ENCODE peak calls at places on chromosomes 7 and 10, in six cellular contexts. D is left ventricle myocardium superior; P is RPMI8226; G is myocyte; A is GM20000; C is activated CD4-positive, alpha-beta T cell treated with anti-CD3 and anti-CD28 coated beads for 24 hours. O is an unnamed sample.
A peak's percentile ranks its signal among the peaks of the same experiment; 100 is the strongest.

GRCh38 chr10:28674782-28675181 is 2.5 kb upstream of the BAMBI start:
- DNase-seq in D (no peak), P (no peak), G (no peak), A (no peak), C (no peak), O (no peak)

GRCh38 chr10:29955308-29955935 is 104.0 kb downstream of the JCAD start:
- DNase-seq in D (no peak), P (no peak), G (no peak), A (no peak), C (no peak), O (no peak)

GRCh38 chr7:45980181-45980905 is 59.3 kb upstream of the IGFBP3 start:
- DNase-seq in D (no peak), P (no peak), G (no peak), A (no peak), C (no peak), O (no peak)

GRCh38 chr10:116336866-116337265 is 12.6 kb downstream of the CCDC172 start:
- DNase-seq in D (no peak), P (no peak), G (no peak), A (no peak), C (no peak), O (no peak)

GRCh38 chr10:16965740-16966447 is 148.7 kb upstream of the RSU1 start:
- DNase-seq in D (no peak), P (no peak), G (peak; percentile 98), A (no peak), C (no peak), O (no peak)

GRCh38 chr10:34323197-34323596 is 491.9 kb downstream of the PARD3 start:
- DNase-seq in D (no peak), P (no peak), G (peak; percentile 53), A (no peak), C (no peak), O (no peak)

GRCh38 chr7:118183254-118183585 is 744 bp upstream of the LSM8 start:
- DNase-seq in D (no peak), P (peak; percentile 23), G (no peak), A (peak; percentile 4), C (no peak), O (peak; percentile 16)

GRCh38 chr10:72335394-72336258 is 19.1 kb downstream of the DNAJB12 start:
- DNase-seq in D (peak; percentile 81), P (peak; percentile 89), G (peak; percentile 97), A (peak; percentile 66), C (no peak), O (peak; percentile 81)

GRCh38 chr7:132422502-132423101 is 153.7 kb downstream of the PLXNA4 start:
- DNase-seq in D (no peak), P (no peak), G (no peak), A (no peak), C (no peak), O (no peak)

GRCh38 chr7:134290286-134290685 is 26.4 kb downstream of the SLC35B4 start:
- DNase-seq in D (no peak), P (no peak), G (peak; percentile 78), A (no peak), C (no peak), O (no peak)

GRCh38 chr7:69457912-69458491 is 140.3 kb upstream of the AUTS2 start:
- DNase-seq in D (peak; percentile 75), P (no peak), G (no peak), A (no peak), C (no peak), O (no peak)

GRCh38 chr10:43683451-43684197 is 34.9 kb upstream of the ZNF32 start:
- DNase-seq in D (no peak), P (peak; percentile 6), G (no peak), A (peak; percentile 56), C (no peak), O (no peak)

GRCh38 chr10:112584276-112584675 is 137.3 kb downstream of the VTI1A start:
- DNase-seq in D (no peak), P (no peak), G (no peak), A (no peak), C (no peak), O (no peak)

GRCh38 chr7:133315332-133316040 is 62.6 kb downstream of the EXOC4 start:
- DNase-seq in D (no peak), P (no peak), G (peak; percentile 40), A (no peak), C (no peak), O (no peak)

GRCh38 chr10:101752241-101752640 is 23.7 kb downstream of the FGF8 start:
- DNase-seq in D (no peak), P (no peak), G (no peak), A (no peak), C (no peak), O (no peak)

GRCh38 chr10:11293332-11293731 is 275.7 kb downstream of the CELF2 start:
- DNase-seq in D (no peak), P (no peak), G (no peak), A (no peak), C (no peak), O (no peak)

GRCh38 chr7:3164363-3164762 is 120.7 kb upstream of the CARD11 start:
- DNase-seq in D (peak; percentile 36), P (no peak), G (no peak), A (no peak), C (no peak), O (no peak)

GRCh38 chr10:78852856-78853255 is 215.9 kb upstream of the ZMIZ1 start:
- DNase-seq in D (no peak), P (peak; percentile 4), G (no peak), A (peak; percentile 25), C (no peak), O (no peak)

GRCh38 chr10:68560201-68560915 is at the start of gene TET1:
- DNase-seq in D (peak; percentile 59), P (peak; percentile 33), G (peak; percentile 73), A (peak; percentile 66), C (no peak), O (no peak)

GRCh38 chr7:80942261-80943041 is 23.6 kb upstream of the SEMA3C start:
- DNase-seq in D (peak; percentile 53), P (peak; percentile 62), G (peak; percentile 97), A (no peak), C (no peak), O (no peak)

GRCh38 chr10:88490216-88490980 is 92.7 kb downstream of the RNLS start:
- DNase-seq in D (no peak), P (no peak), G (no peak), A (no peak), C (no peak), O (no peak)

GRCh38 chr7:98551541-98552273 is 65.4 kb upstream of the NPTX2 start:
- DNase-seq in D (no peak), P (no peak), G (no peak), A (no peak), C (no peak), O (no peak)

GRCh38 chr10:7593068-7593467 is 73.7 kb downstream of the ITIH5 start:
- DNase-seq in D (peak; percentile 71), P (no peak), G (no peak), A (no peak), C (no peak), O (no peak)

GRCh38 chr7:30433082-30433481 is 45.5 kb downstream of the NOD1 start:
- DNase-seq in D (peak; percentile 66), P (peak; percentile 86), G (peak; percentile 36), A (no peak), C (no peak), O (no peak)

GRCh38 chr10:44010873-44011602 is 362.4 kb upstream of the ZNF32 start:
- DNase-seq in D (peak; percentile 52), P (peak; percentile 81), G (no peak), A (peak; percentile 72), C (no peak), O (peak; percentile 78)

GRCh38 chr7:64870656-64871055 is 32.4 kb upstream of the ZNF273 start:
- DNase-seq in D (no peak), P (no peak), G (no peak), A (no peak), C (no peak), O (no peak)

GRCh38 chr10:105041956-105042355 is 400.9 kb downstream of the SORCS3 start:
- DNase-seq in D (no peak), P (no peak), G (no peak), A (no peak), C (no peak), O (no peak)

GRCh38 chr10:70396140-70396539 is 7.8 kb upstream of the EIF4EBP2 start:
- DNase-seq in D (no peak), P (no peak), G (no peak), A (no peak), C (no peak), O (no peak)

GRCh38 chr7:78587443-78588044 is 789.0 kb downstream of the PHTF2 start:
- DNase-seq in D (no peak), P (peak; percentile 42), G (peak; percentile 58), A (no peak), C (no peak), O (no peak)

GRCh38 chr7:48084727-48085432 is 4.2 kb upstream of the UPP1 start:
- DNase-seq in D (peak; percentile 57), P (peak; percentile 76), G (peak; percentile 100), A (peak; percentile 78), C (peak; percentile 54), O (peak; percentile 72)

GRCh38 chr10:121327727-121328126 is 270.5 kb downstream of the FGFR2 start:
- DNase-seq in D (no peak), P (no peak), G (no peak), A (no peak), C (no peak), O (no peak)

GRCh38 chr7:138825049-138825721 is 27.2 kb upstream of the ATP6V0A4 start:
- DNase-seq in D (no peak), P (no peak), G (peak; percentile 23), A (no peak), C (no peak), O (no peak)

GRCh38 chr10:120459185-120459584 is 2.2 kb downstream of the PLPP4 start:
- DNase-seq in D (no peak), P (no peak), G (no peak), A (no peak), C (no peak), O (no peak)

GRCh38 chr10:103792547-103792946 is 62.8 kb downstream of the SH3PXD2A start:
- DNase-seq in D (peak; percentile 7), P (no peak), G (peak; percentile 44), A (no peak), C (no peak), O (no peak)

GRCh38 chr7:45970454-45970853 is 49.4 kb upstream of the IGFBP3 start:
- DNase-seq in D (no peak), P (no peak), G (peak; percentile 5), A (no peak), C (no peak), O (no peak)

GRCh38 chr7:31098606-31099360 is 46.7 kb downstream of the ADCYAP1R1 start:
- DNase-seq in D (no peak), P (no peak), G (no peak), A (no peak), C (no peak), O (no peak)

GRCh38 chr7:81929386-81929785 is 159.5 kb upstream of the HGF start:
- DNase-seq in D (no peak), P (no peak), G (no peak), A (no peak), C (no peak), O (no peak)

GRCh38 chr7:78296689-78297371 is 498.3 kb downstream of the PHTF2 start:
- DNase-seq in D (no peak), P (no peak), G (no peak), A (no peak), C (no peak), O (no peak)

GRCh38 chr10:113128450-113129105 is 178.5 kb downstream of the TCF7L2 start:
- DNase-seq in D (no peak), P (no peak), G (no peak), A (no peak), C (no peak), O (no peak)

O was measured in GM06990.